ENCODE peak calls at places on chromosome 19, in four cellular contexts. D, G, K and P are unnamed samples.

GRCh38 chr19:18611327-18612050 is 1.2 kb upstream of the TMEM59L start:
- DNase-seq in G (no peak), K (peak; percentile 76), D (no peak), P (peak; percentile 86)

GRCh38 chr19:32676895-32677359 is 1.3 kb downstream of the RGS9BP start:
- DNase-seq in K (no peak), G (no peak), D (no peak), P (no peak)

GRCh38 chr19:43748205-43748594 is 6.6 kb downstream of the SMG9 start:
- DNase-seq in G (no peak), D (no peak), K (no peak), P (no peak)

GRCh38 chr19:23403581-23404324 is 8.5 kb upstream of the ZNF91 start:
- DNase-seq in D (no peak), G (no peak), K (peak; percentile 87), P (no peak)

GRCh38 chr19:39264306-39265290 is 3.6 kb upstream of the IFNL2 start:
- DNase-seq in G (no peak), K (no peak), D (no peak), P (no peak)

GRCh38 chr19:14764401-14764800 is 14.0 kb downstream of the ADGRE2 start:
- DNase-seq in G (no peak), K (no peak), D (no peak), P (no peak)

GRCh38 chr19:30999726-31000125 is 349.5 kb downstream of the TSHZ3 start:
- DNase-seq in D (no peak), G (no peak), K (no peak), P (no peak)

GRCh38 chr19:16216744-16217670 is 19.3 kb downstream of the AP1M1 start:
- DNase-seq in G (no peak), D (no peak), K (no peak), P (peak; percentile 7)

GRCh38 chr19:39448271-39448670 is 2.9 kb downstream of the SUPT5H start:
- DNase-seq in D (no peak), G (no peak), K (no peak), P (no peak)

DNA sequence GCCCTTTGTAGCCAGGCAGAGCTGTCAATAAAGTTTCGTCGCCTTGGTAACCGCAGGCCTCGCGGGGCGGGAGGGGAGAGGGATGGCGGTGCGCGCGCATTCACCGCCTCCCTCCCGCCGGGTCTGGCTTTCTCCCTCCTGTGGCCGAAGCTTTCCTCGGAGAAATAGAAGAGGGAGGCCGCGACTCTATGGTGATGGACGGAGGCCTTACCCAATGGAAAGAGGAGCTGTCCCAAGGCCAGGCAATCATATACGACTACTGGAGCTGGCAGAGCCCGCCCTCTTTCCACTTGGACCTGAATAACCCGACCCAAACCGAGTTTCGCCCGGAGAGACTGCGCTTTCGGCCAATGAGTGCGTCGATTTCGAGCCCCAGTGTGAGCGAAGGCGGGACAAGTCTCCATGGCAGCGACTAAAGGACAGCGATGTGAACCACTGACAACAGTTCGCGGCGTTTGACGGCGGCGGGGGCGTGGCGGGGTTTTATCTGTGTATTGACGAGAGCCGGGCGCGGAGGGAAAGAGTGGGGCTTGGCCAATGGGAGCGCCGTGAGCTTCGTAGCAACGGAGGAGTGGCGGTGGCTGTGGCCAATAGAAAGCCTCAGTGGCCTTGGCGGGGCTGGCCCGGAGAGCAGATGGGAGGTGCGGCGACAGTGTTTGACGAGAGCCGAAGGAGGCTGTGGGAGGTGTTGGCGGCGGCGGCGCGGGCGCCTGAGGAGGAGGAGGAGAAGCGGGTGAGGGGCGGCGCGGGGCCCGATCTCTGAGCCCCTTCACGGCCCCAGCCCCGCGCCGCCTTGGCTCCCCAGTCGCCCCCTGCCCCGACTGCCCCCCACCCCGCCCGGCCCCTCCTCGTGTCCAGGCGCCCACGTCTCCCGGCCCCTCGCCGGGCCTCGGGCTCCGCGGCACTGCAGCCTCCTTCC is at the start of gene KMT5C:
- DNase-seq in D (peak; percentile 100), G (peak; percentile 100), K (peak; percentile 100), P (peak; percentile 97)
- TF ChIP-seq CTCF in D (peak; percentile 30), G (peak; percentile 19), K (peak; percentile 59), P (peak; percentile 33)

GRCh38 chr19:13122275-13122878 is 4.3 kb downstream of the NACC1 start:
- DNase-seq in G (no peak), K (no peak), D (no peak), P (no peak)
- TF ChIP-seq NFIC in G (no peak), K (no peak), D (no peak), P (no peak)

GRCh38 chr19:48333467-48334384 is 8.4 kb downstream of the EMP3 start:
- DNase-seq in G (peak; percentile 82), K (no peak), D (peak; percentile 97), P (peak; percentile 84)

GRCh38 chr19:48332351-48332661 is 7.0 kb downstream of the EMP3 start:
- DNase-seq in K (no peak), D (no peak), G (no peak), P (no peak)

GRCh38 chr19:48332662-48333466 is 7.5 kb downstream of the EMP3 start:
- DNase-seq in D (peak; percentile 98), K (peak; percentile 93), G (peak; percentile 100), P (peak; percentile 91)

GRCh38 chr19:48329167-48329891 is 4.0 kb downstream of the EMP3 start:
- DNase-seq in K (no peak), D (peak; percentile 69), G (peak; percentile 42), P (no peak)

DNA sequence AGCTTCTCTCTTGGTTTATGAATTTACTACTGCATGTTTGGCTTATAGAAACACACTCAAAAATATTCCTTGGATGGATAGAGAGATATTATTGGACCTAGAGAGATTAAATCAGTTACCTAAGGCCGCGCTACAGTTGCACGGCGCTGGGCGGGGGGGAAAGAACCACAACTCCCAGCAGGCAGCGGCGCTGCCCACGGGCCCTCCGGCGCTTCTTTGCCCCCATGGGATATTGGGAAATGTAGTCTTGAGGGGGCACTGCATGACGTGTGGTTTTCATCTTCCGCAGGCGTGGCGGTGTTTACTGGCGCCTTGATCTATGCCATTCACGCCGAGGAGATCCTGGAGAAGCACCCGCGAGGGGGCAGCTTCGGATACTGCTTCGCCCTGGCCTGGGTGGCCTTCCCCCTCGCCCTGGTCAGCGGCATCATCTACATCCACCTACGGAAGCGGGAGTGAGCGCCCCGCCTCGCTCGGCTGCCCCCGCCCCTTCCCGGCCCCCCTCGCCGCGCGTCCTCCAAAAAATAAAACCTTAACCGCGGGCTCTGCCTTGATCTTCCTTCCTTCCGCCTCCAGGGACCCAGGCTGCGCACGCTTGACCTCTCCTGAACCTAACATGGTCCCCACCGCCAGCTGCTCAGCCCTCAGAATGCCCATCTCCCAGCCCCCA is 4.8 kb downstream of the EMP3 start:
- DNase-seq in D (no peak), K (no peak), G (peak; percentile 65), P (peak; percentile 91)
- TF ChIP-seq CTCF in D (no peak), K (no peak), G (no peak), P (peak; percentile 17)

DNA sequence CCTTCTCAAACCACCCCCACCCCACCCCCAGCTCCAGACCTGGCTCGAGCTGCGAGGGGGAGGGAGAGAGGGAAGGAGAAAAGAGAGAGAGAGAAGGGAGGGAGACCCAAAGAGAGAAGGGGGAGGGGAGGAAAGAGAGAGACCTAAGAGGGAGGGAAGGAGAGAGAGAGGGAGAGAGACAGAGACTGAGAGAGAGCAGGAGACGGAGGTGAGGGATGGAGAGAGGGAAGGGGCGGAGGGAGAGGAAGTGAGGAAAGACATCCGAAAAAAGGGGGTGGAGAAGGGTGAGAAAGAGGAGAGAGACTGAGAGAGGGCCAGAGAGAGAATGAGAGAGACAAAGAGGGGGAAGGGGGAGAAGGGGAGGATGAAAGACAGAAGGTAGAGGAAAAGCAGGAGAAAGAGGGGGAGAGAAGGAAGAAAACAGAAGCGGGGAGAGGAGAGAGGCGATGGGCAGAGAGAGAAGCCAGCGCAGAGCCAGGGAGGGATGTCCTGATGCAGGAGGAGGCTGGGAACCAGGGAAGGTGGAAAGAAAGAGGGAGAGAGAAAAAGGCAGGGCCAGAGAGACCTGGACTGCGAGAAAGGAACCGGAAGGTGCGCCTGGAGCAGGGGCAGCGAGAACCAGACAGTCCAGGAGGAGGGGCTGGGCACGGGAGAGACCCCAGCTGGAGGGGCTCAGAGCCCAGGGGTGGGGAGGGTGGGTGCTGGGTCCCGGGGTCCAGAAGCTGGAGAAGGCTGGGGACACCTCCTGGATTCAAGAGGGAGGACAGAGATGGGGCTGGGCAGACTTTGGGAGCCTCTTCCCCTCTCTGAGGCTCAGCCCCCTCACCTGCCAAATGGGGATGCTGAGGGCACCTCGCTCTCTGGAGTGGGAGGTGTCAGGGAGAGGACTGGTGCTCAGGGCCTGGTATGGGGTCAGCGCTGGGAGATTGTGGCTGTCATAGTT is 1.7 kb upstream of the SPACA6 start:
- DNase-seq in G (no peak), K (no peak), D (no peak), P (peak; percentile 42)
- TF ChIP-seq NFIC in G (no peak), K (no peak), D (no peak), P (no peak)

GRCh38 chr19:17235618-17236413 is 9.8 kb downstream of the OCEL1 start:
- DNase-seq in K (no peak), G (no peak), D (peak; percentile 89), P (peak; percentile 90)
- TF ChIP-seq CTCF in K (no peak), G (peak; percentile 67), D (peak; percentile 94), P (peak; percentile 49)

DNA sequence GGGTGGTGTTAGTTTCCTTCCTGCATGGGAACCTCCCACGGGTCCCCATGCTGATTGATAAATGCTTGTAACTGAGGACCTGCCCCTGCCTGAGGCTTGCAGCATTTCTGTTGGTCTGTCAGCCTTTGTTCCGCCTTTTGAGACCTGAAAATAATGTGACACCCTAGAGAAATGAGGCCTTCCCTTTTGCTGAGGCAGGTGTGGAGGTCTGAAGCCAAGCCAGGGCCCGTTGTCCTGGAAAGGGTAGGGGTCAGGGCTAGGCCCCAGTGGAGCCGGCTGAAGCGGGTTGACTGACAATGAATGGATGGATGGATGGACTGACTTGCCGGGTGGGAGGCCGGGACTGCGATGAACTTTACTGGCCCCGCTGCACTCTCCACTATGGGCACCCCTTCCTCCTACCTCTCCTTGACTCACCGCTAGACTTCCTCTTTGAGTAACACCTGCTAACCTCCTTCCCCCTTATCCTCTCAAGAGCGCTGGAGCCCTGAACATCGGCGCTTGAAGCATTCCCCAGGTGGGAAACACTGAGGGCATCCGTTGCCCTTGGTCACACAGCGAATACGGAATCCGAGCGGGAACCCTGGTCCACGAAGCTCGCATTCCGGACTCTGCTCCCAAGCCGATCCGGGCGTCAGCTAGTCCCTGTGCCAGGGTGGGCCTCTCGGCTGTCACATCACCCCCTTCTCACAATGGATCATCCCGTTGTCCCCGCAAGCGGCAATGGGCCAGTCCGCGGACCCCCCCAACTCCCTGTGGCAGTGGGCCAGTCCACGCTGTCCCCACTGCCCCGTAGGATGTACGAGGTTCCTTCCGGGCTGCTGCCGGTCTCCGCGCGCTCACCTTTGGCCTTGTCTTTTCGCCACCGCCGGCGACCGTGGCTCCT is 4.4 kb downstream of the LIPE start:
- DNase-seq in D (no peak), K (peak; percentile 59), G (no peak), P (peak; percentile 85)
- TF ChIP-seq NFIC in D (no peak), K (no peak), G (no peak), P (no peak)

DNA sequence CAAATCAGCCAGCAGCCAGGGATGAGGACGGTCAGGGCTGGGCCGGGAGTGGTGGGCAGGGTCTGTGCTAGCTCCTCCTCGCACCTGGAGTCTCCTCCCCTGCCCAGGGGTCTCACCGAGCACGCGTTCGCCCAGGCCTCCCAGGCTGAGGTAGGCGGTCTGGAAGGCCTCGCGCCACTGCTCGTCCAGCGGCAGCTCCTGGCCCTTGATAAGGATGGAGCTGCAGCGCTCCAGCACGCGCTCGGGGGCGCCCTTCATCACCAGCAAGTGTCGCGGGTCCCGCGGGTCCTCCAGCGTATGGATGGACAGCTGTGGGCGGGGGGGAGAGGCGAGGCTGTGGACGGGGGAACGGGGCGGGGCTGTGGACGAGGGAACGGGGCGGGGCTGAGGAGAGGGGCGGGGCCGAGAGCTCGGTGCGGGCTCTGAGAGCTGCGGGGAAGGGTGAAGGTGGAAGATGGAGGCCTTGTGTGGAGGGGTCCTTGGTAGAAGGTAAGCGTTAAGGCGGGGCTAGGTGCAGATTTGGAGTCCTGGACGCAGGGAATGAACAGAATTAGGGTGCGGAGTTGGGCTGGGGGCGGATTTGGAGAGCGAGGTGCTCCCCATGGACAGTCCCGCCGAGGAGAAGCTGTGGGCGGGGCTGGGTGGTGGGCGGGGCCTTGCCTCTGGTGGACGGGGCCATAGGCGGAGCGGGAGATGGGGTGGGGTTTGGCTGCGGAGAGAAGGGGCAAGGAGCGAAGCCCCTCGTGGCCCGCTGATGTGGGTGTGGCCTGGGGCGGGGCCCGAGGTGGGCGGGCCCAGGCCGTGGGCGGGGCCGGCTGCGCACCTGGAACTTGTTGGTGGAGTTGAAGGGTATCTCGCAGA is 5.7 kb downstream of the ATP4A start:
- DNase-seq in K (no peak), D (peak; percentile 91), G (no peak), P (peak; percentile 96)
- TF ChIP-seq CTCF in K (peak; percentile 63), D (peak; percentile 79), G (no peak), P (no peak)